ENCODE peak calls at places on chromosomes 2 and 18, in ten cellular contexts. E is fibroblast of lung; R is tibial nerve; Y is HCT116; Z is ovary; A is left ventricle myocardium inferior; G is mesendoderm; U is uterus; B is colonic mucosa; C is CD4-positive, alpha-beta T cell. S is an unnamed sample.

GRCh38 chr2:61354486-61355197 is 116.2 kb downstream of the USP34 start:
- DNase-seq in B (no peak), E (no peak), Z (no peak), Y (no peak), G (no peak), U (no peak), R (no peak), C (no peak), A (no peak), S (no peak)

GRCh38 chr2:233203060-233203459 is 48.4 kb upstream of the ATG16L1 start:
- DNase-seq in E (no peak), Z (no peak), B (no peak), G (no peak), R (no peak), Y (no peak), C (no peak), A (no peak), U (no peak), S (no peak)

GRCh38 chr2:218476676-218477075 is 57.8 kb downstream of the VIL1 start:
- DNase-seq in B (no peak), Y (no peak), U (peak; percentile 70), R (peak; percentile 68), G (no peak), A (no peak), C (no peak), E (peak; percentile 34), Z (peak; percentile 32), S (no peak)

GRCh38 chr2:30362468-30363081 is 84.5 kb upstream of the LCLAT1 start:
- DNase-seq in A (no peak), E (peak; percentile 50), Y (no peak), Z (no peak), R (no peak), C (no peak), U (no peak), G (no peak), B (no peak), S (no peak)

GRCh38 chr2:165863816-165864221 is 69.8 kb upstream of the GALNT3 start:
- DNase-seq in C (no peak), E (no peak), B (no peak), Y (no peak), R (no peak), G (peak; percentile 10), A (no peak), Z (no peak), U (no peak), S (peak; percentile 34)

GRCh38 chr2:164554487-164554886 is 66.8 kb downstream of the GRB14 start:
- DNase-seq in G (peak; percentile 57), A (no peak), U (no peak), E (no peak), C (no peak), B (no peak), Z (no peak), R (no peak), Y (no peak), S (no peak)

GRCh38 chr2:177772529-177772928 is 300.0 kb downstream of the PDE11A start:
- DNase-seq in C (no peak), G (peak; percentile 55), B (no peak), U (no peak), A (no peak), R (peak; percentile 52), E (peak; percentile 55), Z (no peak), Y (peak; percentile 39), S (peak; percentile 70)

GRCh38 chr2:25955869-25956535 is 26.3 kb downstream of the KIF3C start:
- DNase-seq in R (no peak), G (no peak), B (no peak), A (no peak), Y (no peak), Z (no peak), C (no peak), E (no peak), U (no peak), S (peak; percentile 20)

GRCh38 chr2:53987336-53987921 is 16.6 kb upstream of the PSME4 start:
- DNase-seq in A (no peak), Y (no peak), R (no peak), G (no peak), C (no peak), B (no peak), Z (no peak), U (no peak), E (peak; percentile 75), S (no peak)

GRCh38 chr2:221397179-221397578 is 174.9 kb downstream of the EPHA4 start:
- DNase-seq in C (no peak), E (peak; percentile 8), G (no peak), U (no peak), A (no peak), B (no peak), Z (no peak), Y (no peak), R (no peak), S (no peak)

GRCh38 chr18:27778441-27778840 is 398.5 kb downstream of the CDH2 start:
- DNase-seq in C (no peak), B (no peak), U (no peak), A (no peak), Y (no peak), Z (no peak), E (peak; percentile 22), G (peak; percentile 42), R (no peak), S (peak; percentile 52)

GRCh38 chr2:229044581-229044980 is 226.5 kb downstream of the PID1 start:
- DNase-seq in Z (no peak), E (peak; percentile 39), U (no peak), C (no peak), G (no peak), B (no peak), R (no peak), Y (no peak), A (no peak), S (no peak)

GRCh38 chr2:164599954-164600589 is 21.2 kb downstream of the GRB14 start:
- DNase-seq in Y (peak; percentile 79), C (no peak), B (peak; percentile 34), Z (no peak), A (no peak), R (peak; percentile 54), U (no peak), E (peak; percentile 47), G (peak; percentile 90), S (peak; percentile 91)

GRCh38 chr2:209933499-209934458 is 68.7 kb upstream of the RPE start:
- DNase-seq in R (peak; percentile 22), C (no peak), G (no peak), B (no peak), E (peak; percentile 94), Y (no peak), Z (no peak), A (no peak), U (no peak), S (no peak)

GRCh38 chr2:24671230-24671629 is 122.0 kb downstream of the PTRHD1 start:
- DNase-seq in U (no peak), Y (no peak), A (no peak), Z (no peak), G (no peak), R (no peak), C (no peak), B (no peak), E (no peak), S (no peak)

GRCh38 chr2:9800639-9800974 is 42.7 kb upstream of the TAF1B start:
- DNase-seq in G (no peak), R (no peak), Y (no peak), U (no peak), B (no peak), C (no peak), E (no peak), Z (no peak), A (no peak), S (no peak)

GRCh38 chr2:43001055-43001378 is 208.6 kb upstream of the HAAO start:
- DNase-seq in U (no peak), R (no peak), Y (no peak), A (no peak), Z (no peak), B (no peak), E (no peak), C (no peak), G (no peak), S (no peak)
- H3K27ac ChIP-seq in U (no peak overlapping the region), R (peak overlapping the region; percentile 72), Y (no peak overlapping the region), A (no peak overlapping the region), Z (no peak overlapping the region), B (peak overlapping the region; percentile 81), E (no peak overlapping the region), C (no peak overlapping the region), G (no peak overlapping the region), S (no peak overlapping the region)

DNA sequence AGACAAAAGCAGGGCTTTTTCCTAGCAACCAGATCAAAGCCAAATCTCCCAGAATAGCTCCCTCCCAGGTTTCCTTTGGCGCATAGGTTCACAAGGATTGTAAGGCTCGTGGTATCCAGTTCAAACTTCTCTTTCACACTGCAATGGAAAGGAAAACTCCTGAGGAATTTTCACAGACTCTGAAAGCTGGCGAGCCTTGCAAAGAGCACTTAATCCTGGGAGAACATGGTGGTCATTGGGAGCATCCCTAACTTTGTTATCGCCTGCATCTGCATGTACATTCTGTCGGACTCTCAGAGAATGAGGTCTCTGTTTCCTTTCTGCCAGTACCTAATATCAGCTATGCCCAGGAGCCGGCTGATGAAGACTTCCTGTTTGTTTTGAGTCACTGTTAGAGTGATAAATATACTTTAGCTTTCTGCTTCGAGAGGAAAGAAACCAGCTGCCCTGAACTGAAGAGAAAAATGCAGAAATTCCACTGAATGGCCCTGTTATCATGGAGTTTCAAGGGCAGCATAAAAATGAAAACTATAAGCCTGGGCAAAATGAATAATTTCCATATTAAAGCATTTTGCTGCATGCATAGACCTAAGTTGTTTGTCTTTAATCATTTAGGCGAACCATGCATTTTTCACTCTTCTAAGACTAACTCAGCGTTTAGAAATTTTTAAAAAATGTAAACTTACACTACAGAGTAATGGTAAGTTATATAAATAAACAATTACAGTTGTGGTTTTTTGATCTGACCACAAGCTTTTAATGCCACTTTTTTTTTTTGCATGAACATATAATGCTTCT is 76.4 kb upstream of the ZEB2 start:
- DNase-seq in U (no peak), Y (no peak), B (no peak), R (no peak), A (no peak), Z (no peak), G (peak; percentile 49), C (no peak), E (peak; percentile 81), S (peak; percentile 17)
- H3K27ac ChIP-seq in U (no peak overlapping the region), Y (no peak overlapping the region), B (no peak overlapping the region), R (no peak overlapping the region), A (peak overlapping the region; percentile 9), Z (no peak overlapping the region), G (no peak overlapping the region), C (no peak overlapping the region), E (no peak overlapping the region), S (no peak overlapping the region)

DNA sequence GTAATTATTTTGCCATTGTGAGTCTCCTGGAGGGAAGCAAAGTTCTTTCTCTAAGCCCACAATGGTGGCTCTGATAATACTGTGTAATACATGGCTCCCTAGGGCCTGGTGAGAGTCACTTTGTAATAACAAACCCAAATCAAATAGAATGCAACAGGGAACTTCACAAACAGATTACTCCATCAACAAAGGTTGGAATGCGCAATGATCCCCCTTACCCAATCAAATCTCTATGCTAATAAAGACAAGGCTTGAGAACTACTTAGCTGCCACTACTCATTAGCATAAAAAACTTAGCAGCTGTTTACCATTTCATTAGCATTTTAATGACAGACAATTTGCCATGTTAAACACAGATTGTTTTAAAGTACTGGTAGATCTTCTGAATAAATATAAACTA is 285.6 kb upstream of the SESTD1 start:
- DNase-seq in C (no peak), E (no peak), U (no peak), B (no peak), Z (no peak), R (no peak), Y (no peak), G (peak; percentile 94), A (no peak), S (peak; percentile 89)
- H3K27ac ChIP-seq in C (no peak overlapping the region), E (no peak overlapping the region), U (no peak overlapping the region), B (no peak overlapping the region), Z (no peak overlapping the region), R (no peak overlapping the region), Y (no peak overlapping the region), G (no peak overlapping the region), A (no peak overlapping the region), S (peak overlapping the region; percentile 69)

GRCh38 chr2:98140210-98140609 is 53.2 kb downstream of the VWA3B start:
- DNase-seq in Y (no peak), U (no peak), G (no peak), B (no peak), Z (peak; percentile 29), E (no peak), C (no peak), A (peak; percentile 58), R (no peak), S (no peak)
- H3K27ac ChIP-seq in Y (no peak overlapping the region), U (no peak overlapping the region), G (no peak overlapping the region), B (no peak overlapping the region), Z (no peak overlapping the region), E (no peak overlapping the region), C (no peak overlapping the region), A (no peak overlapping the region), R (no peak overlapping the region), S (no peak overlapping the region)